ENCODE peak calls at places on chromosomes 6 and 20, in six cellular contexts. One of them, this sample, is unnamed.

GRCh38 chr20:1214838-1215261 is 11.0 kb upstream of the RAD21L1 start:
- DNase-seq in H9: no peak
- DNase-seq in neuronal stem cell: no peak
- DNase-seq in IMR-90: peak; percentile 16
- DNase-seq in H1: no peak
- DNase-seq in trophoblast cell: no peak
- DNase-seq in this sample: peak; percentile 21

GRCh38 chr6:26086214-26086613 is 1.0 kb upstream of the HFE start:
- DNase-seq in H9: no peak
- DNase-seq in neuronal stem cell: no peak
- DNase-seq in IMR-90: no peak
- DNase-seq in H1: no peak
- DNase-seq in trophoblast cell: no peak
- DNase-seq in this sample: no peak

GRCh38 chr6:131636880-131637792 is at the start of gene ENPP3:
- DNase-seq in H9: no peak
- DNase-seq in neuronal stem cell: no peak
- DNase-seq in IMR-90: peak; percentile 13
- DNase-seq in H1: no peak
- DNase-seq in trophoblast cell: no peak
- DNase-seq in this sample: no peak

GRCh38 chr20:64188071-64188470 is 23.8 kb downstream of the MYT1 start:
- DNase-seq in H9: no peak
- DNase-seq in neuronal stem cell: no peak
- DNase-seq in IMR-90: no peak
- DNase-seq in H1: no peak
- DNase-seq in trophoblast cell: no peak
- DNase-seq in this sample: no peak

GRCh38 chr20:32582659-32583580 is 2.2 kb downstream of the NOL4L start:
- DNase-seq in H9: no peak
- DNase-seq in neuronal stem cell: peak; percentile 67
- DNase-seq in IMR-90: no peak
- DNase-seq in H1: no peak
- DNase-seq in trophoblast cell: no peak
- DNase-seq in this sample: peak; percentile 39

GRCh38 chr20:43243672-43244269 is 54.1 kb upstream of the PTPRT start:
- DNase-seq in H9: peak; percentile 53
- DNase-seq in neuronal stem cell: no peak
- DNase-seq in IMR-90: no peak
- DNase-seq in H1: no peak
- DNase-seq in trophoblast cell: no peak
- DNase-seq in this sample: no peak

GRCh38 chr6:121791396-121792315 is 356.2 kb downstream of the GJA1 start:
- DNase-seq in H9: peak; percentile 38
- DNase-seq in neuronal stem cell: no peak
- DNase-seq in IMR-90: no peak
- DNase-seq in H1: peak; percentile 3
- DNase-seq in trophoblast cell: no peak
- DNase-seq in this sample: no peak

GRCh38 chr20:10586296-10586695 is 87.5 kb downstream of the JAG1 start:
- DNase-seq in H9: no peak
- DNase-seq in neuronal stem cell: no peak
- DNase-seq in IMR-90: peak; percentile 58
- DNase-seq in H1: no peak
- DNase-seq in trophoblast cell: no peak
- DNase-seq in this sample: no peak

GRCh38 chr6:122730775-122731386 is 48.6 kb upstream of the FABP7 start:
- DNase-seq in H9: no peak
- DNase-seq in neuronal stem cell: peak; percentile 31
- DNase-seq in IMR-90: peak; percentile 54
- DNase-seq in H1: no peak
- DNase-seq in trophoblast cell: no peak
- DNase-seq in this sample: peak; percentile 55

GRCh38 chr20:59891581-59891980 is 41.9 kb downstream of the SYCP2 start:
- DNase-seq in H9: no peak
- DNase-seq in neuronal stem cell: no peak
- DNase-seq in IMR-90: no peak
- DNase-seq in H1: no peak
- DNase-seq in trophoblast cell: no peak
- DNase-seq in this sample: no peak

GRCh38 chr6:56766806-56767178 is 124.1 kb upstream of the DST start:
- DNase-seq in H9: no peak
- DNase-seq in neuronal stem cell: no peak
- DNase-seq in IMR-90: peak; percentile 91
- DNase-seq in H1: no peak
- DNase-seq in trophoblast cell: no peak
- DNase-seq in this sample: peak; percentile 74

GRCh38 chr20:33896509-33896908 is 85.4 kb downstream of the CHMP4B start:
- DNase-seq in H9: no peak
- DNase-seq in neuronal stem cell: no peak
- DNase-seq in IMR-90: peak; percentile 70
- DNase-seq in H1: no peak
- DNase-seq in trophoblast cell: no peak
- DNase-seq in this sample: peak; percentile 55

GRCh38 chr20:56968386-56969048 is 297.9 kb downstream of the BMP7 start:
- DNase-seq in H9: no peak
- DNase-seq in neuronal stem cell: no peak
- DNase-seq in IMR-90: no peak
- DNase-seq in H1: no peak
- DNase-seq in trophoblast cell: no peak
- DNase-seq in this sample: no peak

GRCh38 chr6:107698146-107698545 is 126.0 kb downstream of the SCML4 start:
- DNase-seq in H9: peak; percentile 10
- DNase-seq in neuronal stem cell: no peak
- DNase-seq in IMR-90: peak; percentile 86
- DNase-seq in H1: no peak
- DNase-seq in trophoblast cell: no peak
- DNase-seq in this sample: peak; percentile 84

GRCh38 chr6:39100358-39100757 is 14.6 kb downstream of the SAYSD1 start:
- DNase-seq in H9: no peak
- DNase-seq in neuronal stem cell: no peak
- DNase-seq in IMR-90: no peak
- DNase-seq in H1: no peak
- DNase-seq in trophoblast cell: no peak
- DNase-seq in this sample: no peak

GRCh38 chr20:1319051-1319450 is 9.9 kb downstream of the SDCBP2 start:
- DNase-seq in H9: no peak
- DNase-seq in neuronal stem cell: no peak
- DNase-seq in IMR-90: peak; percentile 59
- DNase-seq in H1: no peak
- DNase-seq in trophoblast cell: no peak
- DNase-seq in this sample: no peak

GRCh38 chr6:593139-593906 is 63.6 kb downstream of the HUS1B start:
- DNase-seq in H9: no peak
- DNase-seq in neuronal stem cell: peak; percentile 58
- DNase-seq in IMR-90: peak; percentile 56
- DNase-seq in H1: no peak
- DNase-seq in trophoblast cell: peak; percentile 52
- DNase-seq in this sample: peak; percentile 63

GRCh38 chr6:125765944-125766343 is 16.5 kb downstream of the HEY2 start:
- DNase-seq in H9: no peak
- DNase-seq in neuronal stem cell: no peak
- DNase-seq in IMR-90: no peak
- DNase-seq in H1: no peak
- DNase-seq in trophoblast cell: no peak
- DNase-seq in this sample: no peak

GRCh38 chr20:57391439-57392129 is 388 bp downstream of the RBM38 start:
- DNase-seq in H9: no peak
- DNase-seq in neuronal stem cell: no peak
- DNase-seq in IMR-90: no peak
- DNase-seq in H1: no peak
- DNase-seq in trophoblast cell: no peak
- DNase-seq in this sample: peak; percentile 18

GRCh38 chr6:117263353-117263927 is 1.9 kb upstream of the VGLL2 start:
- DNase-seq in H9: no peak
- DNase-seq in neuronal stem cell: no peak
- DNase-seq in IMR-90: no peak
- DNase-seq in H1: no peak
- DNase-seq in trophoblast cell: no peak
- DNase-seq in this sample: no peak

GRCh38 chr6:117266948-117267347 is 1.6 kb downstream of the VGLL2 start:
- DNase-seq in H9: no peak
- DNase-seq in neuronal stem cell: no peak
- DNase-seq in IMR-90: no peak
- DNase-seq in H1: no peak
- DNase-seq in trophoblast cell: no peak
- DNase-seq in this sample: no peak

GRCh38 chr6:117265425-117266266 is at the start of gene VGLL2:
- DNase-seq in H9: peak; percentile 70
- DNase-seq in neuronal stem cell: peak; percentile 68
- DNase-seq in IMR-90: peak; percentile 18
- DNase-seq in H1: no peak
- DNase-seq in trophoblast cell: peak; percentile 33
- DNase-seq in this sample: peak; percentile 45

GRCh38 chr6:117266267-117266797 is 974 bp downstream of the VGLL2 start:
- DNase-seq in H9: no peak
- DNase-seq in neuronal stem cell: no peak
- DNase-seq in IMR-90: no peak
- DNase-seq in H1: no peak
- DNase-seq in trophoblast cell: no peak
- DNase-seq in this sample: no peak

DNA sequence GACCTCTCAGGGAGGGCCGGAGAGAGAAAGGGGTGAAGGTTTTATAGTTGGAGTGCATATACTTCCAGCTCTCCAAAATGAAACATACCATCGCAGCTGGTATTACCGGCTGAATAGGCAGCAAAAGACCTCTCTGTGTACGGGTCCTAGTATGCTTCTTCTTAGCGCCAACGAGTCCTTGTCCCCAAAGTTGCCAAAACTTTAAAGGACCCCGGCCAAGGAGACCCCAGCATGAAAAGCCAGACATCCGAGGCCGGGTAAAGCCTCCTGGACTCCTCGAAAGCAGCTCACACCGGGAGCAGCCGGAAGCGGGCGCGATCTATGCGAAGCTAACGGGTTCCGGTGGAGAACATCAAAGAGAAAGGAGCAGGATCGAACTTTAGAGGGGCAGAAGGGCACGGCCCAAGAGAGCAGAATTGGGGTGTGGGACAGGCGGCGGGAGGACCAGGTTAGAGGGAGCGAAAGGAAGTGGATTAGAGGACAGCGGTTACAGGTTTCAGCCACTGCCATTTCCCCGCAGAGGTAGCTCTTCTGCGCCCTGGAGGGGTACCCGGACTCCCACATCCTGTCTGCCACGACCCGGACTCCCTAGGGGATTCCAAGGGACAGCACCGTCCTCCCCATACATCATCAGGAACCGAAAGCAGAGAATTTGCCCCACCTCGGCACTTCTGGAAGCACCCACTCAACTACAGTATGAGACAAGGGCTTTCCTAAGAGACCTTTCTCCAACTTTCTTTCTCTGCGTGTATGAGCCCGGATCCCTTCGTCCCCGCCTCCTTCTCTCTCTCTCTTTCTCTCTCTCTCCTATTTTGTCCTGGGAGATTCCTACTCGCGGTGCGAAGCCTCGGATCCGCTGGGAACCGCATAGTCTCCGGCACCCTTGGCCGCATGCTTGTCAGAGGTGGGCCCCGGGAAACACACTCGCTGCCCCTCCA is 602 bp upstream of the VGLL2 start:
- DNase-seq in H9: peak; percentile 39
- DNase-seq in neuronal stem cell: no peak
- DNase-seq in IMR-90: no peak
- DNase-seq in H1: no peak
- DNase-seq in trophoblast cell: peak; percentile 11
- DNase-seq in this sample: peak; percentile 36
- H4K91ac ChIP-seq in H9: no peak overlapping the region
- H4K91ac ChIP-seq in neuronal stem cell: no peak overlapping the region
- H4K91ac ChIP-seq in IMR-90: no peak overlapping the region
- H4K91ac ChIP-seq in H1: no peak overlapping the region
- H4K91ac ChIP-seq in trophoblast cell: no peak overlapping the region
- H4K91ac ChIP-seq in this sample: no peak overlapping the region

GRCh38 chr20:47351643-47352331 is 4.7 kb downstream of the ZMYND8 start:
- DNase-seq in H9: no peak
- DNase-seq in neuronal stem cell: no peak
- DNase-seq in IMR-90: no peak
- DNase-seq in H1: no peak
- DNase-seq in trophoblast cell: no peak
- DNase-seq in this sample: no peak
- H3K4ac ChIP-seq in H9: peak overlapping the region; percentile 3
- H3K4ac ChIP-seq in neuronal stem cell: peak overlapping the region; percentile 2
- H3K4ac ChIP-seq in IMR-90: peak overlapping the region; percentile 100
- H3K4ac ChIP-seq in H1: no peak overlapping the region
- H3K4ac ChIP-seq in trophoblast cell: peak overlapping the region; percentile 35
- H3K4ac ChIP-seq in this sample: peak overlapping the region; percentile 41

DNA sequence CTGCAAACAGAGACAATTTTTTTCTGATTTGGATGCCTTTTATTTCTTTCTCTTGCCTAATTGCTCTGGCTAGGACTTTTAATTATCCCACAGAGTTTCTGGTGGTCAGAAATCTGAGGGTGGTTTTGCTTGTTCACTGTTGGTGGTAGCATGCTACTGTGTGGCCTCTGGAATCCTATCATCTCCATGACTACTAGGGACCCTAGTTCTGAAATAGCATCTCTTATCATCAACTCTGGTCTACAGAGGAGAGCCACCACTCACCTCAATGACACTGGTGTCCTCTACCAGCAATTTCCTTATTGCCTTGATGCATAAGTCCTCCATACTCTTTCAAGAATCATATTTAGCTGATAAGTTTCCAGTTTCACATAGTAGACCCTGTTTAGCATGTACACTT is 27.5 kb upstream of the STX11 start:
- DNase-seq in H9: no peak
- DNase-seq in neuronal stem cell: no peak
- DNase-seq in IMR-90: no peak
- DNase-seq in H1: no peak
- DNase-seq in trophoblast cell: no peak
- DNase-seq in this sample: no peak
- H3K23ac ChIP-seq in H9: no peak overlapping the region
- H3K23ac ChIP-seq in neuronal stem cell: no peak overlapping the region
- H3K23ac ChIP-seq in IMR-90: no peak overlapping the region
- H3K23ac ChIP-seq in H1: no peak overlapping the region
- H3K23ac ChIP-seq in trophoblast cell: no peak overlapping the region
- H3K23ac ChIP-seq in this sample: no peak overlapping the region

GRCh38 chr6:135385299-135385698 is 112.2 kb downstream of the AHI1 start:
- DNase-seq in H9: no peak
- DNase-seq in neuronal stem cell: no peak
- DNase-seq in IMR-90: no peak
- DNase-seq in H1: no peak
- DNase-seq in trophoblast cell: no peak
- DNase-seq in this sample: no peak
- H4K91ac ChIP-seq in H9: no peak overlapping the region
- H4K91ac ChIP-seq in neuronal stem cell: no peak overlapping the region
- H4K91ac ChIP-seq in IMR-90: no peak overlapping the region
- H4K91ac ChIP-seq in H1: no peak overlapping the region
- H4K91ac ChIP-seq in trophoblast cell: no peak overlapping the region
- H4K91ac ChIP-seq in this sample: no peak overlapping the region

DNA sequence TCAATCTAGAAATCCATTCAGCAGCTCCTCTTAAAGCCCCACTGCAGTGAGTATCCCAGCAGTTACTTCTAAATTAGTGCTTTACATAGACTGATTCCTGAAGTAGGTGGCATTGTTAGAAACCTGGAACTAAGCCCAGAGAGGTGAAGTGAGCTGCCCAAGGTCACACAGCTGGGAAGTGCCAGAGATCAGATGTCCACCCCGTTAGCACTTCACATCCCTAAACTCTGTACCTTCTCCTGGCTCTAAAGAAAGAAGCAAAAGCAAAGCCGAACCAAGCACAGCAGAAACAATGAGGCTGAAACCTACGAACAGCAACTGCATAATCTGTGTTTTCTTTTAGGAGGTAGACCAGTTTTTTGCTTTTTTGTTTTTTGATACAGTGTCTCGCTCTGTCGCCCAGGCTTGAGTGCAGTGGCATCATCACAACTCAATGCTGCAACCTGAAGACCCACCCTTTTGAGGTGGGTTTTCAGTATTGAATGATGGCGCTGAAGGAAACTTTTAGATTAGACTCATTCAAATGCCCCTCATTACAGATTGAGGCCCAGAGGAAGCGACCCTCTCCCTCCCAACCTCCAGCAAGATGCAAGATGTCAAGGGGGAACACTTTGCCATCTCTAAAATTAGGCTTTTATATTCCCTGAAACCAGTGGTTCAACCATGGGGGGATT is 3.2 kb upstream of the ZMYND8 start:
- DNase-seq in H9: no peak
- DNase-seq in neuronal stem cell: no peak
- DNase-seq in IMR-90: no peak
- DNase-seq in H1: no peak
- DNase-seq in trophoblast cell: no peak
- DNase-seq in this sample: no peak
- H3K4ac ChIP-seq in H9: no peak overlapping the region
- H3K4ac ChIP-seq in neuronal stem cell: no peak overlapping the region
- H3K4ac ChIP-seq in IMR-90: peak overlapping the region; percentile 98
- H3K4ac ChIP-seq in H1: no peak overlapping the region
- H3K4ac ChIP-seq in trophoblast cell: peak overlapping the region; percentile 46
- H3K4ac ChIP-seq in this sample: peak overlapping the region; percentile 96